ENCODE peak calls at places on chromosomes 5 and 9, in five cellular contexts. D, F, E, P and L are unnamed samples.

GRCh38 chr5:164301708-164302107 is 796.3 kb downstream of the MAT2B start:
- ATAC-seq in P (no peak), E (no peak), F (no peak), D (no peak), L (no peak)

GRCh38 chr5:6372251-6373080 is 5.9 kb downstream of the MED10 start:
- ATAC-seq in F (no peak), D (no peak), E (no peak), P (no peak), L (no peak)

GRCh38 chr9:127904888-127905728 is 5.7 kb upstream of the ST6GALNAC6 start:
- ATAC-seq in P (peak), F (peak), D (peak), E (peak), L (peak)

GRCh38 chr5:43363445-43364152 is 48.6 kb downstream of the CCL28 start:
- ATAC-seq in F (no peak), P (no peak), D (no peak), E (no peak), L (no peak)

GRCh38 chr5:66436721-66437120 is 159.5 kb upstream of the MAST4 start:
- ATAC-seq in P (no peak), E (no peak), D (no peak), F (peak), L (no peak)

GRCh38 chr5:969421-969839 is 39.2 kb upstream of the NKD2 start:
- ATAC-seq in F (peak), D (no peak), P (peak), E (peak), L (no peak)

GRCh38 chr9:100587375-100587774 is 9.5 kb downstream of the CAVIN4 start:
- ATAC-seq in P (no peak), D (no peak), F (no peak), E (no peak), L (peak)

GRCh38 chr5:96287181-96287580 is 145.9 kb downstream of the PCSK1 start:
- ATAC-seq in D (no peak), P (no peak), E (no peak), F (no peak), L (no peak)

GRCh38 chr9:35909274-35909673 is at the start of gene SPAAR:
- ATAC-seq in F (no peak), P (no peak), E (no peak), D (no peak), L (no peak)

GRCh38 chr5:76737131-76737556 is 21.2 kb downstream of the F2R start:
- ATAC-seq in F (peak), E (no peak), P (no peak), D (no peak), L (no peak)

GRCh38 chr5:110802998-110803397 is 64.2 kb downstream of the SLC25A46 start:
- ATAC-seq in E (no peak), D (no peak), P (no peak), F (no peak), L (no peak)

GRCh38 chr9:117645245-117645636 is 59.0 kb upstream of the TLR4 start:
- ATAC-seq in P (no peak), F (peak), E (no peak), D (peak), L (no peak)

GRCh38 chr9:6842584-6842947 is 84.8 kb downstream of the KDM4C start:
- ATAC-seq in P (no peak), D (no peak), E (no peak), F (no peak), L (no peak)

GRCh38 chr9:27337833-27338526 is 41.0 kb upstream of the EQTN start:
- ATAC-seq in E (no peak), P (no peak), D (peak), F (peak), L (no peak)

GRCh38 chr5:172858990-172859811 is 25.1 kb downstream of the ERGIC1 start:
- ATAC-seq in E (no peak), P (no peak), D (peak), F (peak), L (peak)

GRCh38 chr5:20023686-20024085 is 35.7 kb upstream of the CDH18 start:
- ATAC-seq in F (no peak), E (no peak), P (no peak), D (no peak), L (no peak)

GRCh38 chr9:70510157-70510770 is 95.8 kb upstream of the KLF9 start:
- ATAC-seq in P (no peak), E (no peak), D (peak), F (peak), L (peak)

GRCh38 chr9:92206490-92206889 is 87.0 kb downstream of the IARS1 start:
- ATAC-seq in P (no peak), E (no peak), F (no peak), D (no peak), L (peak)

GRCh38 chr9:79616013-79616412 is 44.2 kb downstream of the TLE4 start:
- ATAC-seq in D (no peak), F (no peak), E (no peak), P (no peak), L (peak)

GRCh38 chr9:106697799-106698591 is 165.0 kb upstream of the ZNF462 start:
- ATAC-seq in D (peak), E (no peak), F (peak), P (no peak), L (peak)